ENCODE peak calls at places on chromosomes 16 and 17, in eight cellular contexts. Q is IMR-90, O is HepG2, D is uterus, M is suprapubic skin, T is tibial nerve, V is testis, U is A549. A is an unnamed sample.

GRCh38 chr16:14300631-14301149 is 229.6 kb downstream of the MRTFB start:
- DNase-seq in Q (peak), O (peak), D (peak), M (no peak), T (peak), V (peak), U (peak), A (peak)

GRCh38 chr17:57640079-57640478 is 105.0 kb downstream of the CCDC182 start:
- DNase-seq in Q (no peak), O (no peak), D (no peak), M (no peak), T (no peak), V (no peak), U (no peak), A (no peak)

GRCh38 chr16:57589374-57589773 is 39.1 kb upstream of the ADGRG1 start:
- DNase-seq in Q (no peak), O (no peak), D (no peak), M (peak), T (no peak), V (no peak), U (no peak), A (no peak)

GRCh38 chr17:79388556-79389295 is 222.1 kb downstream of the RBFOX3 start:
- DNase-seq in Q (peak), O (peak), D (no peak), M (no peak), T (no peak), V (peak), U (peak), A (no peak)

GRCh38 chr16:85227262-85227923 is 115.1 kb upstream of the CIBAR2 start:
- DNase-seq in Q (no peak), O (no peak), D (no peak), M (no peak), T (no peak), V (no peak), U (no peak), A (no peak)

GRCh38 chr17:57266842-57267241 is 10.5 kb downstream of the MSI2 start:
- DNase-seq in Q (no peak), O (no peak), D (no peak), M (no peak), T (no peak), V (no peak), U (no peak), A (no peak)

GRCh38 chr17:28906276-28907051 is 3.6 kb upstream of the DHRS13 start:
- DNase-seq in Q (no peak), O (no peak), D (no peak), M (no peak), T (no peak), V (no peak), U (no peak), A (no peak)

GRCh38 chr16:30950516-30951073 is 1.7 kb downstream of the ORAI3 start:
- DNase-seq in Q (no peak), O (no peak), D (no peak), M (no peak), T (no peak), V (no peak), U (no peak), A (no peak)

GRCh38 chr17:37699285-37699973 is 45.4 kb downstream of the HNF1B start:
- DNase-seq in Q (no peak), O (no peak), D (no peak), M (no peak), T (no peak), V (no peak), U (no peak), A (no peak)

GRCh38 chr16:51148674-51149228 is 2.3 kb downstream of the SALL1 start:
- DNase-seq in Q (no peak), O (no peak), D (no peak), M (no peak), T (no peak), V (no peak), U (no peak), A (no peak)

GRCh38 chr16:87956169-87956770 is 5.0 kb downstream of the BANP start:
- DNase-seq in Q (peak), O (no peak), D (no peak), M (no peak), T (no peak), V (peak), U (no peak), A (no peak)

GRCh38 chr16:1054660-1055556 is 17.6 kb upstream of the SSTR5 start:
- DNase-seq in Q (peak), O (peak), D (no peak), M (no peak), T (peak), V (peak), U (peak), A (no peak)

GRCh38 chr17:1736348-1737281 is 6.1 kb upstream of the SERPINF2 start:
- DNase-seq in Q (peak), O (peak), D (peak), M (no peak), T (no peak), V (peak), U (peak), A (no peak)

GRCh38 chr16:65641049-65641448 is 519.2 kb upstream of the CDH11 start:
- DNase-seq in Q (no peak), O (no peak), D (no peak), M (no peak), T (no peak), V (no peak), U (no peak), A (no peak)

GRCh38 chr16:65644821-65645220 is 523.0 kb upstream of the CDH11 start:
- DNase-seq in Q (no peak), O (peak), D (no peak), M (no peak), T (no peak), V (no peak), U (no peak), A (no peak)

GRCh38 chr16:65641693-65642289 is 519.9 kb upstream of the CDH11 start:
- DNase-seq in Q (no peak), O (peak), D (no peak), M (no peak), T (no peak), V (no peak), U (no peak), A (no peak)
- TF ChIP-seq POLR2A in Q (no peak), O (no peak), D (no peak), M (no peak), T (no peak), V (no peak), U (no peak), A (no peak)

GRCh38 chr17:75876938-75877751 is 1.2 kb downstream of the TRIM47 start:
- DNase-seq in Q (peak), O (peak), D (peak), M (peak), T (peak), V (peak), U (peak), A (peak)

GRCh38 chr17:75875182-75875939 is 3.0 kb downstream of the TRIM47 start:
- DNase-seq in Q (no peak), O (no peak), D (no peak), M (no peak), T (no peak), V (peak), U (no peak), A (no peak)

GRCh38 chr17:75877752-75878173 is 618 bp downstream of the TRIM47 start:
- DNase-seq in Q (peak), O (peak), D (peak), M (no peak), T (peak), V (peak), U (no peak), A (peak)

GRCh38 chr17:75875940-75876189 is 2.5 kb downstream of the TRIM47 start:
- DNase-seq in Q (no peak), O (no peak), D (peak), M (no peak), T (no peak), V (peak), U (no peak), A (no peak)

DNA sequence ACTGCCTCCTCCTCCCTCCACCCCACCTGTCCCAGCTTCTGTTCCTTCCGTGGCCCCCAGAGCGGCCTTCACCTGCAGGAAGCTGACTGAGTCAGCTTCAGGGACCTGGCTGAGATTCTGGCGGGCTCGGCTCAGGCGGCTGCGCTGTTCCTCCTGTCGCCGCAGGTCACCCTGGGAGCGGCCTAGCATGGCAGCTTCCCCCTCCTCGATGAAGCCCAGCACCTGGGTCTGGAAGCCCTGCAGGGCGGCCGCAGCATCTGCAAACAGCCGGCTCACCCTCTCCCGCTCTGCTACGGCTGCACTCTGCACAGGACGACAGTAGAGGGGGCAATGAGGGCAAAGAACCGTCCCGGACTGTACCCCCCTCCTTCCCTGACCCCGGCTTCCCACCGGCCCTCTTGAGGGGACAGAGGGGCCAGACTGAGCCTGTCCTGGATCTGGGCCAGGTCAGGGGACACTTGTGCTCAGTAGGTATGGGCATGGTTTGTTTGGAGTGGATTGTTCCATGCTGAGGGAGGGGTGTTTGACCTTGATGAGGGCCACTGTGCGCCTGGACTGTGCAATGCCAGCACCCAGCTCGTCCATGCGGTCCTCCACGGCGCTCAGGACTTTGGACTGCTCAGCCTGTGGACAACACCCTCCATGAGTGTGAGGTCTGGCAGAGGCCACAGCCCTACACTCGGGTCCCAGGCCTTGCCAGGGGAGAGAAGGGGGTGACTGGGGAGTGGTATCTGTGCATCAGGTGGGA is 2.0 kb downstream of the TRIM47 start:
- DNase-seq in Q (no peak), O (peak), D (peak), M (no peak), T (no peak), V (no peak), U (peak), A (no peak)
- TF ChIP-seq CTCF in Q (peak), O (peak), D (no peak), M (no peak), T (no peak), V (no peak), U (peak), A (no peak)

DNA sequence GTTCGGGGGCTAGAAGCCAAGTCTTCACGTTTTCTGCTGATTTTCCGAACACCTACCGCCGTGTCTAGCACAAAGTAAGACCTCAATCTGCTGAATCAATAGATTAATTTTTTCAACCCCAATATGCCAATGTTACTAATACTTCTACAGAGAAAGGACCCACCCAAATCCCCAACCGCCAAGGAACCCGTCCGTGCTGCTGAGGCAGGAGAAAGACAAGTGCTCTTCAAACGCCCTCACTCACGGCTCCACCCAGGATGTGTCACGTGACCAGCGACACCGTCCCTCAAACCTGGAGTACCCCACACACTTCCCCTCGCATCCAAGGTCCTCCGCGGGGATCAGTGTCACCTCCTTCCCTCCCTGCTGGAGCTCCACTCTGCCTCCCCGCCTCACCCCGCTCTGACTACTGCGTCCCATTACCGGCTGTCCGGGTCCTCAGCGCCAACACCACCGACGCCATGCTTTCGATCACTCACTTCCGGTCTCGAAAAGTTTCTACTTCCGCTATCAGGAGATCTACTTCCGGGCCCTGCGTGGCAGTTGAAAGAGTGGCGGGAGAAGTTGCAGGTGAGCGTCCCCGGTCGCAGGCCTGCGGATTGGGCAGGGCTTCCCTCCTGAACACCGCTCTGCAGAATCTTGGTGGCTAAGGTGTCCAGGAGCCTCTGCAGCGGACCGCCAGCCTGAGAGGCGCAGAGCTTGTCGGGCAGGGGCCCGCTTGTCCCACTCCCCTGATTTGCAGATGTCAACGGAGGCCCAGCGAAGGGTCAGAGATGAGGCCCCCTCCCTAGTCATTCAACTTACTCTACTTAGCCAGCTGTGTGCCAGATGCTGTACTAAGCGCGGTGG is at the start of the genes EME1 and MRPL27:
- DNase-seq in Q (peak), O (peak), D (peak), M (peak), T (peak), V (peak), U (peak), A (peak)
- TF ChIP-seq POLR2A in Q (peak), O (peak), D (peak), M (no peak), T (peak), V (no peak), U (peak), A (no peak)

DNA sequence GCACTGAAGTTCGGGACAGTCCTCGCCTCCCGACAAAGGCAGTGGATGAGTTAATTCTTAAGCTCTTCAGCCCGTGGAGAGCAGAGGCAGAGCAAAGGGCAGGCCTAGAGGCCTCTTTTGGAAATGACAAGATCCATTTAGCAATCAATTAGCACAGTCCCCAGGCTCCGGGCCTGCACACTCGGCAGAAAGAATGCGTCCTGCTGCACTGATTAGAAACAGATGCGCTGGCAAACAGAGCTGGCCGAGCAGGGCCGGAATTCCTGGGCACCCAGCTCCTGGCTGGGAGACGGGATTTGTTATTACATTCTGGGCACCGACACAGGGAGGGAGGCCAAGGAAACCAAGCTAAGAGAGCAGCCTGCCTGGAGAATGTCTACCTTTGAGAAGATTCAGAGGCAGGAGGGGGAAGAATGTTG is 162.9 kb downstream of the COPRS start:
- DNase-seq in Q (peak), O (peak), D (peak), M (peak), T (peak), V (peak), U (no peak), A (peak)
- TF ChIP-seq CTCF in Q (no peak), O (no peak), D (no peak), M (peak), T (no peak), V (no peak), U (no peak), A (no peak)

DNA sequence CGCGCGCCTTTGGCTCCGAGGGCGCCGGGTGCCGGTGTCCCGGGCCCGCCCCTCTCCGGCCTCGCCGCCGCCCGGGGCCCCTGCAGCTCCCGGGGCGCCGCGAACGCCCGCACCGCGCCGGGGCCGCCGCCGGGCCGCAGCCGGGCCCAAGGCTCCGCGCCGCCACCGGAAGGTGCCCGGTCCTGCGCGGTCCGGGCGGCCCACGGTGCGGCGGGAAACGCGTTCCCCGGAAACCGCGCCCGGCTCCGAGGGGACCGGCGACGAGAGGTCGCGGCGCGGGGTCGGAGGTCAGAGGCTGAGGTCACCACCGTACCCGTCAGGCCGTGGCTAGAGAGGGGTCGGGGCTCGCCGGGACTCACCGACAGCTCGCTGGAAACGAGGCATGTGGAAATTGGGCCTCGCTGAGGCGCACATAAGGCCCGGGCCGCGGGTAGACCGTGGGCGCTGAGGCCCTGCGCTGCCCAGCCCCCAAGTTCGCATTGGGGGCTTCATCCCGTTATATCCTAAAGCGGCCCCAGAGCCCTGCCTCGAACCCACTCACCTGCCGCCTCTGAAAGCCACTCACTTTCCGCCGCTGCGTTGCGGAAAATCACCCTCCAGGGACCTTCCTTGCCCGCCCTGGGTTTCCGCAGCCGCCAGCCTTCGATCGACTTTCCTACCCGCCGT is at the start of gene DUS1L:
- DNase-seq in Q (peak), O (no peak), D (peak), M (no peak), T (no peak), V (peak), U (peak), A (peak)
- TF ChIP-seq POLR2A in Q (no peak), O (peak), D (peak), M (no peak), T (no peak), V (no peak), U (peak), A (no peak)

GRCh38 chr16:48321307-48322036 is 63.7 kb downstream of the SIAH1 start:
- DNase-seq in Q (peak), O (no peak), D (no peak), M (no peak), T (no peak), V (no peak), U (no peak), A (no peak)

GRCh38 chr16:48318630-48319029 is 66.6 kb downstream of the SIAH1 start:
- DNase-seq in Q (peak), O (no peak), D (no peak), M (no peak), T (no peak), V (no peak), U (no peak), A (peak)

DNA sequence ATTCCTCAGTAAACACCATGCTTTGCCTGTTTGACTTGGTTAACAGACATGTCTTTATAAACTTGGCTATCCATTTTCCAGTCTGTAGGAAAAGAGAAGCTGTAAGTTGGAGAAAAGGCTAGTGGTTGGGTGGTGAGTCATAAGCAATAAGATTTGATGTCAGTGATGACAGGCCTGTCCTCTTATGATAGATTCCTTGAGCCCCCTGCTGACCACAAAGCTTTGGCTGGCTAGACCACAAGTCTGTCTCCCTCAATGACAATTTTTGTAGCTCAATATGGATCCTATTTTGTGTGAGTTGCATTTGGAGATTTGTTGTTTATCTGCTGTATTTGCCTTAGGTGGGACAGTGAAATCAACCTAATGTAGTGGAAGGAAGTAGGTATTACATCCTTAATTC is 67.6 kb downstream of the SIAH1 start:
- DNase-seq in Q (peak), O (no peak), D (no peak), M (no peak), T (no peak), V (no peak), U (no peak), A (no peak)
- TF ChIP-seq CTCF in Q (peak), O (no peak), D (no peak), M (no peak), T (no peak), V (no peak), U (no peak), A (no peak)